ENCODE peak calls at places on chromosomes 4 and X, in six cellular contexts. C, V, W, I, K and B are unnamed samples.

GRCh38 chrX:30971761-30972603 is 82.9 kb upstream of the TAB3 start:
- DNase-seq in C (peak; percentile 9), V (peak; percentile 59), W (peak; percentile 45), I (no peak), K (peak; percentile 29), B (peak; percentile 42)

GRCh38 chrX:48045410-48046311 is 25.8 kb downstream of the ZNF630 start:
- DNase-seq in C (no peak), V (peak; percentile 79), W (peak; percentile 77), I (peak; percentile 67), K (peak; percentile 35), B (no peak)

GRCh38 chr4:175947117-175947722 is 118.4 kb upstream of the WDR17 start:
- DNase-seq in C (no peak), V (peak; percentile 10), W (peak; percentile 43), I (no peak), K (peak; percentile 31), B (no peak)

GRCh38 chr4:185566425-185566824 is 31.1 kb upstream of the PDLIM3 start:
- DNase-seq in C (no peak), V (peak; percentile 62), W (no peak), I (peak; percentile 98), K (no peak), B (no peak)

GRCh38 chrX:56726609-56727008 is 2.4 kb upstream of the NBDY start:
- DNase-seq in C (no peak), V (peak; percentile 45), W (peak; percentile 61), I (no peak), K (peak; percentile 57), B (no peak)

GRCh38 chr4:4780634-4781287 is 78.7 kb upstream of the MSX1 start:
- DNase-seq in C (no peak), V (no peak), W (peak; percentile 88), I (no peak), K (peak; percentile 28), B (no peak)

GRCh38 chrX:132591719-132592275 is 103.0 kb upstream of the MBNL3 start:
- DNase-seq in C (no peak), V (no peak), W (no peak), I (no peak), K (no peak), B (no peak)

GRCh38 chr4:8434251-8435073 is 6.1 kb downstream of the ACOX3 start:
- DNase-seq in C (no peak), V (no peak), W (no peak), I (no peak), K (no peak), B (no peak)

GRCh38 chr4:7002336-7002735 is 40.8 kb upstream of the TADA2B start:
- DNase-seq in C (no peak), V (no peak), W (no peak), I (no peak), K (no peak), B (no peak)

GRCh38 chr4:38902695-38903094 is 35.1 kb downstream of the FAM114A1 start:
- DNase-seq in C (peak; percentile 9), V (peak; percentile 13), W (no peak), I (no peak), K (no peak), B (no peak)

GRCh38 chrX:39845289-39845688 is 252.5 kb downstream of the BCOR start:
- DNase-seq in C (no peak), V (no peak), W (no peak), I (no peak), K (no peak), B (no peak)

GRCh38 chr4:11598591-11598990 is 169.9 kb upstream of the HS3ST1 start:
- DNase-seq in C (no peak), V (no peak), W (no peak), I (no peak), K (no peak), B (no peak)

GRCh38 chr4:149164282-149164681 is 651.4 kb downstream of the IQCM start:
- DNase-seq in C (peak; percentile 72), V (peak; percentile 68), W (peak; percentile 92), I (no peak), K (peak; percentile 29), B (peak; percentile 52)

GRCh38 chr4:76233967-76234678 is 17.4 kb upstream of the FAM47E start:
- DNase-seq in C (no peak), V (peak; percentile 63), W (no peak), I (no peak), K (peak; percentile 22), B (peak; percentile 83)
- H3K18ac ChIP-seq in C (peak overlapping the region; percentile 74), V (peak overlapping the region; percentile 91), W (no peak overlapping the region), I (peak overlapping the region; percentile 69), K (peak overlapping the region; percentile 43), B (peak overlapping the region; percentile 3)

GRCh38 chrX:8048466-8048865 is 121.3 kb upstream of the PNPLA4 start:
- DNase-seq in C (no peak), V (no peak), W (no peak), I (no peak), K (no peak), B (no peak)

GRCh38 chrX:8049827-8050226 is 121.2 kb downstream of the VCX2 start:
- DNase-seq in C (no peak), V (no peak), W (no peak), I (no peak), K (no peak), B (no peak)

GRCh38 chrX:8052909-8053308 is 118.2 kb downstream of the VCX2 start:
- DNase-seq in C (no peak), V (no peak), W (no peak), I (no peak), K (no peak), B (no peak)
- H2AK5ac ChIP-seq in C (no peak overlapping the region), V (no peak overlapping the region), W (no peak overlapping the region), I (no peak overlapping the region), K (no peak overlapping the region), B (no peak overlapping the region)

GRCh38 chr4:13537832-13538177 is 6.5 kb downstream of the NKX3-2 start:
- DNase-seq in C (no peak), V (no peak), W (no peak), I (no peak), K (no peak), B (no peak)
- H3K27ac ChIP-seq in C (no peak overlapping the region), V (no peak overlapping the region), W (no peak overlapping the region), I (no peak overlapping the region), K (no peak overlapping the region), B (no peak overlapping the region)

GRCh38 chr4:48478273-48478672 is 4.9 kb upstream of the SLC10A4 start:
- DNase-seq in C (no peak), V (no peak), W (no peak), I (no peak), K (no peak), B (no peak)

GRCh38 chr4:48484494-48485168 is 1.5 kb downstream of the SLC10A4 start:
- DNase-seq in C (no peak), V (peak; percentile 21), W (no peak), I (no peak), K (no peak), B (peak; percentile 33)

GRCh38 chr4:48483006-48483776 is at the start of gene SLC10A4:
- DNase-seq in C (peak; percentile 40), V (peak; percentile 56), W (no peak), I (no peak), K (peak; percentile 6), B (peak; percentile 63)

GRCh38 chr4:48481581-48481980 is 1.6 kb upstream of the SLC10A4 start:
- DNase-seq in C (no peak), V (peak; percentile 49), W (no peak), I (no peak), K (no peak), B (no peak)

DNA sequence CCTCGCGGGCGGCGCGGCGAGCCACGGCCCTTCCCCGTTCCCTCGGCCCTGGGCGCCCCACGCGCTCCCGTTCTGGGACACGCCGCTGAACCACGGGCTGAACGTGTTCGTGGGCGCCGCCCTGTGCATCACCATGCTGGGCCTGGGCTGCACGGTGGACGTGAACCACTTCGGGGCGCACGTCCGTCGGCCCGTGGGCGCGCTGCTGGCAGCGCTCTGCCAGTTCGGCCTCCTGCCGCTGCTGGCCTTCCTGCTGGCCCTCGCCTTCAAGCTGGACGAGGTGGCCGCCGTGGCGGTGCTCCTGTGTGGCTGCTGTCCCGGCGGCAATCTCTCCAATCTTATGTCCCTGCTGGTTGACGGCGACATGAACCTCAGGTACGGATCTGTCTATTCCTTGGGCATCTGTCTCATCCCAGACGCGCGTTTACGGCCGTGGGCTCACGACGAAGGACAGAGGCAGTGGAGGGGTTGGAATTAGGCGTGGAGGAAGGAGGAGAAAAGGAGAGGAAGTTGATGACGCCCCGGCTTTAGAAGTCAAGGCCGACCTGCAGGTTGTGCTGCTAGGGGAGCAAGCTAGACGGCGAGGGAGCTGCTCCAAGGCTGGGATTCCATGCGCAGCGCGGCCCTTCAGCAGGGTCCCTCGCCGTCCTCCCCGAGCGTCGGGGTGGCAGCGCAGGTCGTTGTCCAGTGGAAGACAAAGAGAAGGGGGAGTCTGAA is 792 bp downstream of the SLC10A4 start:
- DNase-seq in C (no peak), V (peak; percentile 41), W (no peak), I (no peak), K (no peak), B (peak; percentile 45)
- H3K18ac ChIP-seq in C (peak overlapping the region; percentile 96), V (no peak overlapping the region), W (no peak overlapping the region), I (no peak overlapping the region), K (no peak overlapping the region), B (no peak overlapping the region)

DNA sequence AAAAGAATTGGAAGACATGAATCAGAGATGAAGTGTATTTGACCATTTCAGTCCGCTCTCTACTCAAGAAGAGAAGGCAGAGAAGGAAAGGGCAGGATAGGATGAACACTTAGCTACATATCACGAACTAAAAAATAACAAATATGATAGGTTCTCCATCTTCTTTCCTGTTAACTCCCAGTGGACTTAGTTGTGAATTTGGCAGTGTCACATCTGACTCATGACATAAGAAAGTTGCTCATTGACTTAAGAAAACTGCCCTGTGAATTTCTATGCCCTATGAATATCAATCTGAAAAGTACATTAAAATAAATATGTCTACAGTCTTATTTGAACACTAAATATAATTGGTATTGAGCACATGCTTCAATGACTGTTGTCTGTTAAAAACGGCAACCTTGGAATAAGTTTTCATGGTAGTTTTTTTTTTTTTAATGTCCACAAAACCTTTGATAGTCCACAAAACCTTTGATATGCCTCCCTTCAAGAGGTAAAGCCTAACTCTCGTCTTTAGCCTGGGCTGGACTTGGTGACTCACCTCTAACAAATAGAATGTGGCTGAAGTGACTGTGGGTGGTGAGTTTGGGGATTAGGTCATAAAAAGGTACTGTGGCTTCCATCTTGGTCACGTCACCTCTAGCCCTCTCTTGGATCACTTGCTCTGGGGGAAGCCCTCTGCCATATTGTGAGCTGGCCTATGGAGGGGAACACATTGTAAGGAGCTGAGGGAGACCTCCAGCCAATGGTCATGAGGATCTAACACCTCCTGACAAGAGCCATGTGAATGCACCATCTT is 184.7 kb upstream of the S100G start:
- DNase-seq in C (no peak), V (peak; percentile 38), W (peak; percentile 60), I (peak; percentile 1), K (no peak), B (no peak)
- H2AK5ac ChIP-seq in C (no peak overlapping the region), V (no peak overlapping the region), W (peak overlapping the region; percentile 13), I (no peak overlapping the region), K (no peak overlapping the region), B (no peak overlapping the region)

DNA sequence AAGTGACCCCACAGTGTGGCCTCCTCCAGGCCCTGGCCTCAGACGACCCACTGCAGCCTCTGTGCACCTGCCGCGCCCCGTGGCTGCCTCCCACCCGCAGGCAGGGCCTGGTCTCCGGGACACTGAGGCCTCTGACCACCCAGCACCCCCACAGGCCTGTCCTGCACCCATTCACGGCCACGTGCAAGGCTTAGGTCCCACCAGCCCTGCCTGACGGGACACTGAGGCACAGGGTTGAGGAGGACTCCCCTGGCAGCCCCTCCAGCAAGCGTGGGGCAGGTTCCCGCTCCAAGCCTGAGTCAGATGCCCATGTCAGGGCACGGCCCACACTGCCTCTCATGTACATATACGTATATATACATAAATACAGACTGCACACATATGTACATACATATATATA is 23.5 kb downstream of the NELFA start:
- DNase-seq in C (no peak), V (no peak), W (no peak), I (no peak), K (no peak), B (no peak)
- H3K27ac ChIP-seq in C (no peak overlapping the region), V (no peak overlapping the region), W (no peak overlapping the region), I (no peak overlapping the region), K (no peak overlapping the region), B (no peak overlapping the region)